ENCODE peak calls at places on chromosomes 12 and 14, in four cellular contexts. J, S, L and V are unnamed samples.

GRCh38 chr12:6962285-6963015 is 8.0 kb downstream of the PHB2 start:
- DNase-seq in J (no peak), S (no peak), L (peak), V (no peak)

GRCh38 chr14:52262600-52262999 is 4.9 kb upstream of the PTGDR start:
- DNase-seq in J (no peak), S (no peak), L (no peak), V (no peak)

GRCh38 chr12:59149995-59150642 is 229.8 kb upstream of the LRIG3 start:
- DNase-seq in J (peak), S (no peak), L (no peak), V (peak)

GRCh38 chr12:87758271-87758670 is 270.9 kb downstream of the C12orf50 start:
- DNase-seq in J (peak), S (no peak), L (no peak), V (peak)

GRCh38 chr12:45219621-45220020 is 3.7 kb downstream of the ANO6 start:
- DNase-seq in J (peak), S (no peak), L (no peak), V (no peak)

GRCh38 chr14:34682787-34683321 is 31.5 kb downstream of the CFL2 start:
- DNase-seq in J (no peak), S (no peak), L (no peak), V (peak)

GRCh38 chr12:107684990-107685359 is 624 bp upstream of the PWP1 start:
- DNase-seq in J (peak), S (no peak), L (no peak), V (peak)

GRCh38 chr12:54036620-54037359 is 3.9 kb downstream of the HOXC5 start:
- DNase-seq in J (no peak), S (no peak), L (no peak), V (no peak)

GRCh38 chr12:132362966-132363660 is 33.7 kb upstream of the GALNT9 start:
- DNase-seq in J (no peak), S (no peak), L (no peak), V (no peak)

GRCh38 chr14:75342762-75343599 is 64.4 kb downstream of the FOS start:
- DNase-seq in J (no peak), S (no peak), L (no peak), V (no peak)

GRCh38 chr14:70822706-70823185 is 13.4 kb upstream of the MAP3K9 start:
- DNase-seq in J (peak), S (no peak), L (peak), V (peak)

GRCh38 chr14:104350463-104351185 is 212.2 kb downstream of the KIF26A start:
- DNase-seq in J (peak), S (no peak), L (peak), V (peak)

GRCh38 chr12:43891856-43892574 is 56.1 kb downstream of the TMEM117 start:
- DNase-seq in J (no peak), S (no peak), L (no peak), V (peak)

GRCh38 chr12:116346751-116347150 is 69.3 kb upstream of the MED13L start:
- DNase-seq in J (peak), S (no peak), L (no peak), V (peak)